ENCODE peak calls at places on chromosomes 4 and X, in seven cellular contexts. X, Y, D, R, W, L and V are unnamed samples.

GRCh38 chr4:105587851-105588250 is 35.4 kb downstream of the ARHGEF38 start:
- ATAC-seq in W (peak), Y (no peak), R (no peak), L (no peak), D (no peak), X (no peak), V (no peak)

GRCh38 chr4:99234331-99235010 is 15.4 kb upstream of the ADH6 start:
- ATAC-seq in D (no peak), L (no peak), Y (no peak), R (no peak), W (no peak), X (no peak), V (no peak)

GRCh38 chrX:68997911-68998310 is 167.3 kb downstream of the PJA1 start:
- ATAC-seq in X (no peak), L (no peak), W (no peak), Y (no peak), D (no peak), R (no peak), V (peak)

GRCh38 chr4:138831943-138832342 is 183.6 kb upstream of the NOCT start:
- ATAC-seq in L (no peak), R (no peak), X (peak), Y (no peak), W (no peak), D (no peak), V (peak)

GRCh38 chrX:153554519-153555167 is 37.2 kb downstream of the ATP2B3 start:
- ATAC-seq in X (peak), Y (peak), W (peak), L (no peak), D (peak), R (peak), V (peak)

GRCh38 chrX:123917069-123917468 is 44.4 kb upstream of the STAG2 start:
- ATAC-seq in Y (no peak), L (no peak), X (peak), D (no peak), W (no peak), R (no peak), V (peak)

GRCh38 chr4:24700118-24700517 is 95.3 kb upstream of the SOD3 start:
- ATAC-seq in D (no peak), L (no peak), Y (no peak), W (peak), R (no peak), X (no peak), V (no peak)

GRCh38 chrX:72029473-72030411 is 102.0 kb downstream of the RTL5 start:
- ATAC-seq in Y (no peak), L (no peak), X (peak), R (no peak), D (peak), W (peak), V (peak)

GRCh38 chr4:48641401-48641800 is 138.7 kb downstream of the FRYL start:
- ATAC-seq in Y (no peak), R (no peak), D (no peak), L (no peak), W (no peak), X (no peak), V (no peak)

GRCh38 chr4:39609454-39609911 is 29.2 kb downstream of the SMIM14 start:
- ATAC-seq in Y (peak), X (peak), D (no peak), W (peak), L (no peak), R (peak), V (no peak)

GRCh38 chr4:124111922-124112321 is 600.6 kb downstream of the ANKRD50 start:
- ATAC-seq in D (no peak), W (no peak), Y (no peak), R (no peak), X (peak), L (peak), V (peak)

GRCh38 chrX:2561461-2561860 is 60.7 kb upstream of the DHRSX start:
- ATAC-seq in R (no peak), X (no peak), D (no peak), W (no peak), L (no peak), Y (no peak), V (no peak)

GRCh38 chr4:145852256-145852839 is 86.3 kb downstream of the ZNF827 start:
- ATAC-seq in Y (no peak), R (no peak), D (no peak), L (no peak), W (no peak), X (no peak), V (peak)

GRCh38 chrX:53282313-53282712 is 929 bp upstream of the IQSEC2 start:
- ATAC-seq in X (no peak), Y (no peak), D (no peak), W (no peak), R (no peak), L (no peak), V (no peak)